ENCODE peak calls at places on chromosomes 5 and 9, in five cellular contexts. One of them, this sample, is unnamed.

GRCh38 chr9:126144617-126145456 is 181.8 kb upstream of the MVB12B start:
- DNase-seq in neural progenitor cell: no peak
- DNase-seq in HFF-Myc: no peak
- DNase-seq in suprapubic skin: no peak
- DNase-seq in stomach: peak; percentile 9
- DNase-seq in this sample: peak; percentile 21

GRCh38 chr5:112594060-112594850 is 143.4 kb upstream of the APC start:
- DNase-seq in neural progenitor cell: no peak
- DNase-seq in HFF-Myc: no peak
- DNase-seq in suprapubic skin: no peak
- DNase-seq in stomach: no peak
- DNase-seq in this sample: no peak

GRCh38 chr9:4987996-4988421 is 2.9 kb downstream of the JAK2 start:
- DNase-seq in neural progenitor cell: peak; percentile 88
- DNase-seq in HFF-Myc: peak; percentile 65
- DNase-seq in suprapubic skin: no peak
- DNase-seq in stomach: peak; percentile 35
- DNase-seq in this sample: no peak

GRCh38 chr9:123753669-123754307 is 176.1 kb downstream of the DENND1A start:
- DNase-seq in neural progenitor cell: no peak
- DNase-seq in HFF-Myc: no peak
- DNase-seq in suprapubic skin: no peak
- DNase-seq in stomach: no peak
- DNase-seq in this sample: no peak

GRCh38 chr9:122338989-122339388 is 31.8 kb upstream of the PTGS1 start:
- DNase-seq in neural progenitor cell: no peak
- DNase-seq in HFF-Myc: no peak
- DNase-seq in suprapubic skin: no peak
- DNase-seq in stomach: no peak
- DNase-seq in this sample: no peak

GRCh38 chr9:110179734-110180133 is 28.2 kb downstream of the C9orf152 start:
- DNase-seq in neural progenitor cell: no peak
- DNase-seq in HFF-Myc: peak; percentile 40
- DNase-seq in suprapubic skin: no peak
- DNase-seq in stomach: no peak
- DNase-seq in this sample: no peak

GRCh38 chr5:1417586-1418225 is 27.5 kb downstream of the SLC6A3 start:
- DNase-seq in neural progenitor cell: no peak
- DNase-seq in HFF-Myc: no peak
- DNase-seq in suprapubic skin: peak; percentile 33
- DNase-seq in stomach: no peak
- DNase-seq in this sample: no peak

GRCh38 chr5:176166427-176166826 is 71.8 kb upstream of the SIMC1 start:
- DNase-seq in neural progenitor cell: no peak
- DNase-seq in HFF-Myc: no peak
- DNase-seq in suprapubic skin: no peak
- DNase-seq in stomach: no peak
- DNase-seq in this sample: no peak

GRCh38 chr9:92641092-92641809 is 28.7 kb downstream of the IPPK start:
- DNase-seq in neural progenitor cell: no peak
- DNase-seq in HFF-Myc: no peak
- DNase-seq in suprapubic skin: peak; percentile 42
- DNase-seq in stomach: peak; percentile 13
- DNase-seq in this sample: peak; percentile 41

GRCh38 chr9:80691229-80691628 is 998.1 kb downstream of the TLE1 start:
- DNase-seq in neural progenitor cell: no peak
- DNase-seq in HFF-Myc: no peak
- DNase-seq in suprapubic skin: no peak
- DNase-seq in stomach: no peak
- DNase-seq in this sample: no peak

GRCh38 chr9:91954841-91955471 is 4.9 kb upstream of the ROR2 start:
- DNase-seq in neural progenitor cell: peak; percentile 83
- DNase-seq in HFF-Myc: peak; percentile 72
- DNase-seq in suprapubic skin: no peak
- DNase-seq in stomach: peak; percentile 71
- DNase-seq in this sample: no peak

GRCh38 chr5:1748271-1748670 is 51.4 kb downstream of the MRPL36 start:
- DNase-seq in neural progenitor cell: no peak
- DNase-seq in HFF-Myc: no peak
- DNase-seq in suprapubic skin: peak; percentile 17
- DNase-seq in stomach: no peak
- DNase-seq in this sample: peak; percentile 22

GRCh38 chr5:52786937-52787599 is 648 bp upstream of the ITGA1 start:
- DNase-seq in neural progenitor cell: no peak
- DNase-seq in HFF-Myc: no peak
- DNase-seq in suprapubic skin: no peak
- DNase-seq in stomach: peak; percentile 59
- DNase-seq in this sample: no peak

GRCh38 chr5:33933723-33934544 is 2.3 kb upstream of the RXFP3 start:
- DNase-seq in neural progenitor cell: no peak
- DNase-seq in HFF-Myc: no peak
- DNase-seq in suprapubic skin: no peak
- DNase-seq in stomach: no peak
- DNase-seq in this sample: no peak

GRCh38 chr5:66660401-66660800 is 64.2 kb downstream of the MAST4 start:
- DNase-seq in neural progenitor cell: no peak
- DNase-seq in HFF-Myc: no peak
- DNase-seq in suprapubic skin: no peak
- DNase-seq in stomach: no peak
- DNase-seq in this sample: no peak

GRCh38 chr5:40983781-40984180 is 74.5 kb downstream of the C7 start:
- DNase-seq in neural progenitor cell: no peak
- DNase-seq in HFF-Myc: no peak
- DNase-seq in suprapubic skin: no peak
- DNase-seq in stomach: no peak
- DNase-seq in this sample: no peak

GRCh38 chr5:96175090-96175489 is 213.4 kb upstream of the ELL2 start:
- DNase-seq in neural progenitor cell: no peak
- DNase-seq in HFF-Myc: no peak
- DNase-seq in suprapubic skin: no peak
- DNase-seq in stomach: no peak
- DNase-seq in this sample: no peak

GRCh38 chr9:82606071-82606470 is 456.9 kb downstream of the RASEF start:
- DNase-seq in neural progenitor cell: no peak
- DNase-seq in HFF-Myc: no peak
- DNase-seq in suprapubic skin: no peak
- DNase-seq in stomach: no peak
- DNase-seq in this sample: no peak

GRCh38 chr9:107079589-107079988 is 203.5 kb upstream of the RAD23B start:
- DNase-seq in neural progenitor cell: no peak
- DNase-seq in HFF-Myc: no peak
- DNase-seq in suprapubic skin: no peak
- DNase-seq in stomach: no peak
- DNase-seq in this sample: no peak

GRCh38 chr9:101716629-101717028 is 21.8 kb downstream of the GRIN3A start:
- DNase-seq in neural progenitor cell: no peak
- DNase-seq in HFF-Myc: no peak
- DNase-seq in suprapubic skin: no peak
- DNase-seq in stomach: no peak
- DNase-seq in this sample: no peak

GRCh38 chr5:56012281-56012963 is 17.7 kb upstream of the IL6ST start:
- DNase-seq in neural progenitor cell: no peak
- DNase-seq in HFF-Myc: peak; percentile 63
- DNase-seq in suprapubic skin: no peak
- DNase-seq in stomach: peak; percentile 54
- DNase-seq in this sample: no peak

GRCh38 chr5:153153086-153153485 is 337.4 kb upstream of the GRIA1 start:
- DNase-seq in neural progenitor cell: no peak
- DNase-seq in HFF-Myc: peak; percentile 35
- DNase-seq in suprapubic skin: no peak
- DNase-seq in stomach: no peak
- DNase-seq in this sample: no peak

GRCh38 chr5:14914193-14914592 is 42.6 kb upstream of the ANKH start:
- DNase-seq in neural progenitor cell: no peak
- DNase-seq in HFF-Myc: no peak
- DNase-seq in suprapubic skin: no peak
- DNase-seq in stomach: no peak
- DNase-seq in this sample: no peak

GRCh38 chr5:174903333-174903732 is 179.0 kb downstream of the MSX2 start:
- DNase-seq in neural progenitor cell: no peak
- DNase-seq in HFF-Myc: no peak
- DNase-seq in suprapubic skin: no peak
- DNase-seq in stomach: no peak
- DNase-seq in this sample: no peak

GRCh38 chr9:86252870-86253269 is 6.6 kb downstream of the C9orf153 start:
- DNase-seq in neural progenitor cell: no peak
- DNase-seq in HFF-Myc: no peak
- DNase-seq in suprapubic skin: no peak
- DNase-seq in stomach: no peak
- DNase-seq in this sample: no peak

GRCh38 chr5:14006823-14007510 is 62.5 kb upstream of the DNAH5 start:
- DNase-seq in neural progenitor cell: no peak
- DNase-seq in HFF-Myc: no peak
- DNase-seq in suprapubic skin: peak; percentile 67
- DNase-seq in stomach: no peak
- DNase-seq in this sample: no peak

GRCh38 chr5:150778517-150779396 is at the start of gene SMIM3:
- DNase-seq in neural progenitor cell: peak; percentile 93
- DNase-seq in HFF-Myc: no peak
- DNase-seq in suprapubic skin: peak; percentile 86
- DNase-seq in stomach: peak; percentile 86
- DNase-seq in this sample: peak; percentile 94

GRCh38 chr9:92489209-92489608 is 6.9 kb upstream of the ASPN start:
- DNase-seq in neural progenitor cell: no peak
- DNase-seq in HFF-Myc: no peak
- DNase-seq in suprapubic skin: no peak
- DNase-seq in stomach: no peak
- DNase-seq in this sample: no peak

GRCh38 chr9:31519424-31519823 is 865.0 kb upstream of the ACO1 start:
- DNase-seq in neural progenitor cell: no peak
- DNase-seq in HFF-Myc: no peak
- DNase-seq in suprapubic skin: no peak
- DNase-seq in stomach: no peak
- DNase-seq in this sample: no peak

GRCh38 chr5:115857621-115858349 is 16.1 kb downstream of the AP3S1 start:
- DNase-seq in neural progenitor cell: peak; percentile 12
- DNase-seq in HFF-Myc: no peak
- DNase-seq in suprapubic skin: no peak
- DNase-seq in stomach: no peak
- DNase-seq in this sample: no peak

GRCh38 chr9:21761309-21761901 is 41.0 kb upstream of the MTAP start:
- DNase-seq in neural progenitor cell: no peak
- DNase-seq in HFF-Myc: no peak
- DNase-seq in suprapubic skin: no peak
- DNase-seq in stomach: no peak
- DNase-seq in this sample: no peak

GRCh38 chr5:147906326-147907095 is at the start of gene C5orf46:
- DNase-seq in neural progenitor cell: no peak
- DNase-seq in HFF-Myc: no peak
- DNase-seq in suprapubic skin: no peak
- DNase-seq in stomach: no peak
- DNase-seq in this sample: no peak

GRCh38 chr9:79858509-79858908 is 286.7 kb downstream of the TLE4 start:
- DNase-seq in neural progenitor cell: no peak
- DNase-seq in HFF-Myc: no peak
- DNase-seq in suprapubic skin: no peak
- DNase-seq in stomach: no peak
- DNase-seq in this sample: no peak

GRCh38 chr5:81747030-81747429 is 3.9 kb downstream of the SSBP2 start:
- DNase-seq in neural progenitor cell: no peak
- DNase-seq in HFF-Myc: no peak
- DNase-seq in suprapubic skin: no peak
- DNase-seq in stomach: no peak
- DNase-seq in this sample: no peak

GRCh38 chr5:81749562-81750307 is 1.2 kb downstream of the SSBP2 start:
- DNase-seq in neural progenitor cell: peak; percentile 80
- DNase-seq in HFF-Myc: no peak
- DNase-seq in suprapubic skin: peak; percentile 74
- DNase-seq in stomach: peak; percentile 31
- DNase-seq in this sample: no peak

GRCh38 chr5:81750308-81751008 is 439 bp downstream of the SSBP2 start:
- DNase-seq in neural progenitor cell: peak; percentile 56
- DNase-seq in HFF-Myc: no peak
- DNase-seq in suprapubic skin: no peak
- DNase-seq in stomach: peak; percentile 34
- DNase-seq in this sample: no peak

GRCh38 chr5:81749186-81749561 is 1.7 kb downstream of the SSBP2 start:
- DNase-seq in neural progenitor cell: peak; percentile 22
- DNase-seq in HFF-Myc: no peak
- DNase-seq in suprapubic skin: no peak
- DNase-seq in stomach: no peak
- DNase-seq in this sample: no peak

GRCh38 chr5:81748556-81748955 is 2.3 kb downstream of the SSBP2 start:
- DNase-seq in neural progenitor cell: no peak
- DNase-seq in HFF-Myc: no peak
- DNase-seq in suprapubic skin: no peak
- DNase-seq in stomach: no peak
- DNase-seq in this sample: no peak
- H3K4me3 ChIP-seq in neural progenitor cell: peak overlapping the region; percentile 84
- H3K4me3 ChIP-seq in HFF-Myc: no peak overlapping the region
- H3K4me3 ChIP-seq in suprapubic skin: peak overlapping the region; percentile 97
- H3K4me3 ChIP-seq in stomach: no peak overlapping the region
- H3K4me3 ChIP-seq in this sample: peak overlapping the region; percentile 99

GRCh38 chr5:69334793-69335268 is 2.2 kb upstream of the CCDC125 start:
- DNase-seq in neural progenitor cell: peak; percentile 90
- DNase-seq in HFF-Myc: peak; percentile 35
- DNase-seq in suprapubic skin: peak; percentile 87
- DNase-seq in stomach: peak; percentile 91
- DNase-seq in this sample: peak; percentile 82
- TF ChIP-seq CTCF in neural progenitor cell: peak; percentile 81
- TF ChIP-seq CTCF in HFF-Myc: peak; percentile 78
- TF ChIP-seq CTCF in suprapubic skin: peak; percentile 88
- TF ChIP-seq CTCF in stomach: no peak
- TF ChIP-seq CTCF in this sample: peak; percentile 58

GRCh38 chr5:181041043-181041442 is 977 bp downstream of the BTNL9 start:
- DNase-seq in neural progenitor cell: no peak
- DNase-seq in HFF-Myc: no peak
- DNase-seq in suprapubic skin: no peak
- DNase-seq in stomach: no peak
- DNase-seq in this sample: no peak
- H3K4me3 ChIP-seq in neural progenitor cell: no peak overlapping the region
- H3K4me3 ChIP-seq in HFF-Myc: no peak overlapping the region
- H3K4me3 ChIP-seq in suprapubic skin: peak overlapping the region; percentile 20
- H3K4me3 ChIP-seq in stomach: peak overlapping the region; percentile 18
- H3K4me3 ChIP-seq in this sample: peak overlapping the region; percentile 44

DNA sequence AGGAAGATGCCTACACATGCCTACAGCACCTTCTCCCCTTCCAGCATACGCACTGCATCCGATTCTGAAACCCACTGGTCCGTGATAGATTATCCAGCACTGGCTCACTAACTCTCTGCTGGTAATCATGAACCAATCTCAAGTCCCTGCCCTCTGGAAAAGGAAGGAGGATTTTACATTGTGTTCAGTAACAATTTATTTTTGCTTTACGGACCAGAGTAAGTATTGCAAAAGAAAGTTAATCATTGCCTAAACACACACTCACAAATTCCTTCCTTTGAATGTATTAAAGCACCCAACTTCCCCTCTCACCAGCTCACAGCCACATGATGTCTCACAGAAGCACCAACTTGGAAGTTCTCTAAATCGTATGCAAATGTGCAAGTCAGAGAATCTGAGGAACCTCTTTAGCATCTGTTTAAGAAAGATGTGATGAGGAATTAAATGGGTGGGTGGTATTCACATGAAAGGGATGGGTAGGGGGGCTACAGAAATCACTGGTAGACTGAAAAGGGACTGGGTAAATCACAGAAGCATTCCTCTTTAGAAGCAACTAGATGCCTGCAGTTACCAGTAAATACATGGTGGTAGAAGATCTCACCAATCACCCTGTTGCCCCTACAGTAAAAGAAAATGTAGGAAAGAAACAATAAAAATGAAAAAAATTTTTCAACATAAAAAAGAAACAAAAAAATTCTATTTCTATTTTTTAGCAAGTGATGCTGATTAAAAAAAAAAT is 8.4 kb downstream of the GNAQ start:
- DNase-seq in neural progenitor cell: no peak
- DNase-seq in HFF-Myc: no peak
- DNase-seq in suprapubic skin: no peak
- DNase-seq in stomach: peak; percentile 48
- DNase-seq in this sample: no peak
- TF ChIP-seq CTCF in neural progenitor cell: no peak
- TF ChIP-seq CTCF in HFF-Myc: no peak
- TF ChIP-seq CTCF in suprapubic skin: no peak
- TF ChIP-seq CTCF in stomach: no peak
- TF ChIP-seq CTCF in this sample: no peak